ENCODE peak calls at places on chromosome X, in ten cellular contexts. Z, O, S, W, Q, H, A, N, V and T are unnamed samples.

GRCh38 chrX:79601336-79602131 is 234.4 kb upstream of the ITM2A start:
- DNase-seq in A (no peak), V (no peak), W (no peak), H (no peak), Q (peak), Z (no peak), S (no peak), N (no peak), O (no peak), T (no peak)

GRCh38 chrX:17788439-17788838 is 51.1 kb downstream of the SCML1 start:
- DNase-seq in O (peak), W (peak), H (peak), Z (no peak), S (no peak), N (no peak), V (peak), A (peak), Q (peak), T (peak)

GRCh38 chrX:56503941-56504673 is 59.3 kb upstream of the UBQLN2 start:
- DNase-seq in Z (no peak), N (no peak), Q (no peak), O (no peak), H (no peak), S (no peak), W (no peak), V (peak), A (no peak), T (no peak)

GRCh38 chrX:47078129-47079043 is at the start of gene RGN:
- DNase-seq in Z (no peak), V (no peak), H (no peak), A (no peak), O (peak), S (peak), W (no peak), Q (no peak), N (no peak), T (no peak)

GRCh38 chrX:15598031-15598430 is 2.7 kb downstream of the ACE2 start:
- DNase-seq in A (no peak), H (no peak), S (no peak), Z (no peak), Q (no peak), N (no peak), O (no peak), V (no peak), W (no peak), T (no peak)

GRCh38 chrX:132071260-132071659 is 48.2 kb downstream of the STK26 start:
- DNase-seq in H (no peak), O (no peak), W (peak), V (peak), S (no peak), Z (no peak), N (no peak), A (no peak), Q (no peak), T (no peak)

GRCh38 chrX:50198348-50198747 is 2.5 kb downstream of the AKAP4 start:
- DNase-seq in Q (no peak), Z (no peak), O (no peak), N (no peak), W (no peak), S (no peak), H (no peak), A (no peak), V (no peak), T (no peak)

GRCh38 chrX:81120936-81121351 is 80.8 kb downstream of the HMGN5 start:
- DNase-seq in Z (no peak), O (peak), V (peak), H (no peak), Q (peak), A (peak), N (no peak), S (no peak), W (peak), T (peak)

GRCh38 chrX:937391-937790 is 275.1 kb downstream of the CRLF2 start:
- DNase-seq in O (no peak), N (no peak), Q (no peak), A (no peak), W (no peak), Z (peak), H (no peak), V (no peak), S (no peak), T (no peak)

GRCh38 chrX:1592128-1592862 is 891 bp downstream of the AKAP17A start:
- DNase-seq in N (no peak), H (no peak), A (no peak), V (no peak), Q (no peak), S (no peak), O (peak), Z (no peak), W (no peak), T (peak)

GRCh38 chrX:103063191-103063845 is 653 bp downstream of the BEX1 start:
- DNase-seq in O (peak), N (no peak), H (no peak), S (peak), Q (peak), Z (no peak), V (peak), A (no peak), W (no peak), T (peak)

GRCh38 chrX:71815906-71816156 is 52.7 kb downstream of the CXorf49B start:
- DNase-seq in N (no peak), H (no peak), V (no peak), W (no peak), A (no peak), O (no peak), Q (no peak), S (no peak), Z (no peak), T (no peak)